ENCODE peak calls at places on chromosomes 1 and 21, in seven cellular contexts. D is psoas muscle, W is kidney, Y is body of pancreas, Q is GM23248, I is tibial artery, P is mucosa of descending colon. M is an unnamed sample. For H3K4me1 and H3K36me3, the result is how much of the 10 kb centered on the place peaks cover.

GRCh38 chr1:33339413-33339812 is 18.5 kb upstream of the A3GALT2 start:
- DNase-seq in D (peak), I (peak), Q (peak), Y (peak), W (no peak), P (no peak), M (no peak)

GRCh38 chr1:161473363-161473762 is 31.9 kb upstream of the FCGR2A start:
- DNase-seq in W (no peak), Q (peak), Y (no peak), D (no peak), I (no peak), P (no peak), M (no peak)

GRCh38 chr1:6701437-6702153 is at the start of gene DNAJC11:
- DNase-seq in D (peak), W (peak), Y (peak), P (peak), Q (peak), I (peak), M (peak)

GRCh38 chr1:237619553-237619952 is 271.2 kb downstream of the ZP4 start:
- DNase-seq in D (no peak), W (no peak), I (no peak), P (no peak), Y (no peak), Q (no peak), M (no peak)

GRCh38 chr1:165352442-165353293 is 3.8 kb downstream of the LMX1A start:
- DNase-seq in Q (no peak), I (no peak), Y (no peak), P (peak), W (no peak), D (no peak), M (no peak)

GRCh38 chr1:170734412-170735175 is 70.7 kb downstream of the PRRX1 start:
- DNase-seq in Q (peak), I (no peak), P (no peak), D (no peak), W (no peak), Y (no peak), M (no peak)

GRCh38 chr1:119613769-119614358 is 34.2 kb downstream of the ZNF697 start:
- DNase-seq in W (peak), D (peak), P (peak), Q (peak), Y (peak), I (peak), M (no peak)

GRCh38 chr1:24596401-24596880 is 40.6 kb downstream of the NCMAP start:
- DNase-seq in D (no peak), Y (no peak), Q (no peak), P (no peak), I (peak), W (no peak), M (no peak)

GRCh38 chr1:56029329-56030003 is 549.9 kb downstream of the PLPP3 start:
- DNase-seq in P (no peak), W (no peak), I (no peak), Y (peak), D (no peak), Q (no peak), M (no peak)

GRCh38 chr21:35607406-35607805 is 452.9 kb downstream of the SETD4 start:
- DNase-seq in P (no peak), D (no peak), I (no peak), Q (no peak), Y (no peak), W (no peak), M (no peak)

GRCh38 chr1:47137178-47137577 is at the start of gene CYP4A22:
- DNase-seq in Y (no peak), Q (no peak), W (no peak), D (no peak), P (no peak), I (no peak), M (no peak)

GRCh38 chr1:233599542-233600073 is 14.3 kb upstream of the KCNK1 start:
- DNase-seq in Q (no peak), I (no peak), P (no peak), W (no peak), D (no peak), Y (no peak), M (no peak)

GRCh38 chr1:107486365-107486764 is 345.5 kb downstream of the NTNG1 start:
- DNase-seq in P (no peak), D (no peak), I (no peak), Y (no peak), W (no peak), Q (no peak), M (no peak)

GRCh38 chr1:210272666-210273065 is 40.1 kb downstream of the SERTAD4 start:
- DNase-seq in W (no peak), D (no peak), Q (peak), I (no peak), Y (no peak), P (no peak), M (no peak)

GRCh38 chr1:6099297-6099696 is 53.6 kb downstream of the KCNAB2 start:
- DNase-seq in I (no peak), Y (no peak), P (peak), Q (no peak), W (peak), D (peak), M (no peak)

GRCh38 chr1:244087611-244088010 is 36.5 kb downstream of the ZBTB18 start:
- DNase-seq in P (no peak), Q (no peak), Y (no peak), W (no peak), D (no peak), I (no peak), M (no peak)

GRCh38 chr1:218660678-218661053 is 315.5 kb downstream of the TGFB2 start:
- DNase-seq in I (no peak), Q (peak), D (no peak), W (no peak), Y (no peak), P (no peak), M (no peak)

GRCh38 chr1:197725044-197725443 is 50.2 kb downstream of the DENND1B start:
- DNase-seq in Q (peak), D (no peak), Y (no peak), P (no peak), I (no peak), W (no peak), M (peak)

GRCh38 chr1:234368320-234369032 is 4.8 kb upstream of the COA6 start:
- DNase-seq in Y (no peak), Q (no peak), W (no peak), D (no peak), I (no peak), P (no peak), M (peak)

GRCh38 chr21:33026878-33027400 is 1.2 kb downstream of the OLIG2 start:
- DNase-seq in Y (no peak), I (no peak), D (no peak), P (no peak), Q (peak), W (no peak), M (no peak)

GRCh38 chr1:6872573-6873261 is 87.5 kb downstream of the CAMTA1 start:
- DNase-seq in W (no peak), P (no peak), Q (no peak), I (no peak), D (no peak), Y (no peak), M (no peak)

GRCh38 chr1:23567996-23568607 is 8.8 kb upstream of the ID3 start:
- DNase-seq in D (no peak), W (peak), I (peak), P (peak), Q (peak), Y (no peak), M (no peak)

GRCh38 chr1:67710417-67710816 is 25.4 kb downstream of the GADD45A start:
- DNase-seq in P (no peak), D (no peak), W (no peak), Y (peak), Q (peak), I (peak), M (no peak)

DNA sequence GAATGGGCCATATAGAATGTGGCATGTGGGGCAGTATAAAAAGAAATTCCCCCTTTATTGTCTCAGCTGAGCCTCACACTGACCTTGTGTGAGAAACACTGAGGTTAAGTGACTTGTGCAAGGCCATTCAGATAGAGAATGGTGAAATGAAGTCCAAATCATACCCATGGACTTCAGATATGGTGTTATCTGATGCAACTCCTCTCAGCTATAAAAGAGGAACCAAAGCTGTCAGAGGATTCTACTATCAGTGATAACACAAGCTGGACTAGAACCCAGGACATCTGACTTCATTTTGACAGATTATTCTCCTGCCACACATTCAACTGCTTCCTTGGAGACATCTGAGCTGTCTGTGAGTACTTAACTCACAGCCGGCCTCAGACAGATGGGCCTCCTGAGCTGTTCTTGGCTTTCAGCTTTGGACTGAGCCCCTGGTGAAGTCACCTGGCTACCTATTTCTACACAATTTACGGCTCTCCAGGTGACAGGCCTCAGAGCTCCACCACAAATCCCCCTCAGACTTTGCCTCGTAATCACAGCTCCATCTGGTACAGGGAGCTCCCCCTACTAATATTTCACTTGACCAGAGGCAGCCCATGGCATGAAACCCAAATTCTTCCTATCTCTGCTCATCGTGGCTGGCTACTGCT is 104.6 kb downstream of the PLXNA2 start:
- DNase-seq in P (no peak), W (no peak), Y (no peak), D (no peak), I (no peak), Q (no peak), M (no peak)
- H3K4me1 ChIP-seq in P (under half), W (under half), Y (under half), D (half or more), I (under half), Q (under half), M (under half)

DNA sequence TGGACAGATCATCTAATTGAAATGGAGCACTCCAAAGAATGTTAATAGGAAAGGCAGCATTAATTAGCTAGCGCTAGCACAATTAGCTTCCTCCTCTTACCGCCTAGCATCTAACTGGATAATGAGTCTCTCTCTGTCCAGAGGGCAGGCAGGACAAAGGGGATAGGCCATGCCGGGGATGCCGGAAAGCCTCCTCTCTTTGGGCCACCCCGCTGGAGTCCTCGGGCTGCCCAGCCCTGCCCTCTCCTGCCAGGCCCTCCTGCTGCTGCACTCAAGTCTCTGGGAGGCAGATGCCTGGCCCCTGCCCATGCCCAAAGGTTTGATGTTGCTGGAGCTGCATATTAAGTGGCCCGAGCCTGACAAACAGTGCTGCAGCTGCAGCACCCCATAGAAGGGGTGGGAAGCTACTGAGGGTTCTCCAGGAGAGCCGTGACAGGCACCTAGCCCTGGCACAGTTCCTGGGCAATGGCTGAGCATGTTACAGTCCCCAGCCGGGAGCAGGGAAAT is 20.9 kb downstream of the DISP3 start:
- DNase-seq in Y (peak), D (no peak), I (peak), Q (no peak), P (no peak), W (peak), M (no peak)
- H3K36me3 ChIP-seq in Y (under half), D (under half), I (under half), Q (under half), P (under half), W (under half), M (under half)

GRCh38 chr1:85074365-85074964 is 26.2 kb upstream of the MCOLN3 start:
- DNase-seq in W (no peak), D (no peak), I (no peak), Q (no peak), Y (no peak), P (no peak), M (no peak)

GRCh38 chr1:85070972-85071492 is 22.7 kb upstream of the MCOLN3 start:
- DNase-seq in Q (no peak), D (no peak), I (no peak), Y (no peak), P (no peak), W (no peak), M (no peak)

GRCh38 chr1:85065550-85065949 is 17.2 kb upstream of the MCOLN3 start:
- DNase-seq in W (no peak), D (no peak), I (no peak), Y (no peak), Q (no peak), P (no peak), M (no peak)

DNA sequence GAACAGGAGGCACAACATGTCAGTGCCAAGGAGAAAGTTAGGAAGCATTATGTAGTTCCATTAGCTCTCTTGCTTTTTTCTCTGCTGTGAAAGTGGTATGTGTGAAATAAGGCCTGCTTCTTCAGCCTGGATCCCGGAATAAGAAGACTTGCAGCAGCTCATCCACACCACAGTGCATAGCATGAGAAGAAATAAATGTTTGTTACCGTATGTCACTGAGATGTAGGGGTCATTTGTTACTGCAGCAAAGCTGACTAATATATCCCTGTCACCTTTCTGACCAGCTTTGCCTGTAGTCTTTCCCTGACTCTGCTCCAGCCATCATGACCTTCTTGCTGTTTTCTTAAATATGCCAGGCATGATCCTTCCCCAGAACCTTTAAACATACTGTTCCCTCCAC is 20.5 kb upstream of the MCOLN3 start:
- DNase-seq in W (no peak), P (no peak), Y (no peak), I (no peak), Q (no peak), D (no peak), M (no peak)
- H3K4me1 ChIP-seq in W (under half), P (under half), Y (under half), I (under half), Q (under half), D (under half), M (under half)

GRCh38 chr1:93585059-93585966 is 96.3 kb downstream of the BCAR3 start:
- DNase-seq in Q (peak), D (peak), I (peak), P (peak), W (peak), Y (peak), M (no peak)

GRCh38 chr1:93591291-93591832 is 90.3 kb downstream of the BCAR3 start:
- DNase-seq in P (no peak), Q (no peak), Y (peak), D (no peak), W (no peak), I (no peak), M (no peak)

GRCh38 chr1:93588955-93589354 is 92.7 kb downstream of the BCAR3 start:
- DNase-seq in Y (no peak), D (no peak), P (no peak), W (no peak), I (no peak), Q (no peak), M (no peak)

GRCh38 chr1:93587354-93587753 is 94.3 kb downstream of the BCAR3 start:
- DNase-seq in Q (no peak), P (no peak), D (no peak), W (no peak), Y (no peak), I (no peak), M (no peak)

GRCh38 chr1:93588206-93588605 is 93.4 kb downstream of the BCAR3 start:
- DNase-seq in Y (no peak), W (no peak), I (no peak), Q (peak), D (no peak), P (no peak), M (no peak)
- H3K36me3 ChIP-seq in Y (under half), W (under half), I (under half), Q (half or more), D (half or more), P (under half), M (under half)

DNA sequence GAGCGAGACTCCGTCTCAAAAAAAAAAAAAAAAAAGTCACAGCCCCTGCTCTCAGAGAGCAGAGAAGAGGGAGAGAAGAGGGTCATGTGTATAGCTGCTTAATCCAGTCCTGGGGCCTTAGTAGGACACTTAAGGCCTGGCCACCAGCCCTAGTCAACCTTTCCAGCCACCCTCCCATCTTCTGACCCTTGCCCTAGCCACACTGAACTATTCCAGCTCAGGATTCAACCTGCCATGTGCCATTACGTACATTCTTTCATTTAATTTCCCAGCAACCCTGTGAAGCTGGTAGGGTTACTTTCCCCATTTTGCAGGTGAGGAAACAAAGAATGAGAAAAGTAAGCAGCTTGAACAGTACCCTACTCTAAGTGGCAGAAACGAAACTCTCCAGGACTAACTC is 9.0 kb downstream of the FOXO6 start:
- DNase-seq in Y (no peak), D (peak), P (no peak), I (no peak), Q (no peak), W (no peak), M (no peak)
- H3K4me1 ChIP-seq in Y (under half), D (half or more), P (under half), I (under half), Q (under half), W (under half), M (under half)

GRCh38 chr1:206438554-206438953 is 31.7 kb upstream of the IKBKE start:
- DNase-seq in P (no peak), Q (no peak), W (no peak), D (no peak), I (no peak), Y (no peak), M (no peak)
- H3K36me3 ChIP-seq in P (under half), Q (under half), W (under half), D (under half), I (half or more), Y (under half), M (half or more)

GRCh38 chr21:44018127-44018526 is 6.0 kb downstream of the TRAPPC10 start:
- DNase-seq in Q (no peak), D (no peak), W (no peak), I (no peak), Y (no peak), P (no peak), M (no peak)
- H3K4me1 ChIP-seq in Q (under half), D (half or more), W (under half), I (under half), Y (half or more), P (under half), M (half or more)

DNA sequence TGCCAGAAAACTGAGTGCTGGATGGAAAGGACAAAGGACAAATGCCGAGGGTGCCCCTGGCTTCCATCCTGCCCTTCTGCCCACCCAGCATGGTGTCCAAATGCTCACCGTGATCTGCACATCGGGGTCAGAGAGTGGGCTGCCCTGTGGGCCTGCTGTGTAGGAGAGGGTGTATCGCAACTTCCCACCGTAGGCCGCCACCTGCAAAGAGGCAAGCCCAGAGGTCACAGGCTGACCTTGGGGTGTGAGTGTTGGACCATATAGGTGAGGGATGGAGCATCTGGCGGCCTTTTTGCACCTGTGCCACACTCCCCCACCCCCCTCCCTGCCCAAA is 53.5 kb downstream of the LDLRAD2 start:
- DNase-seq in Y (no peak), P (no peak), Q (no peak), W (no peak), D (no peak), I (no peak), M (no peak)
- H3K36me3 ChIP-seq in Y (under half), P (under half), Q (under half), W (under half), D (half or more), I (half or more), M (under half)

M was measured in CD4-positive, CD25-positive, alpha-beta regulatory T cell.